ENCODE peak calls at places on chromosomes 4 and X, in eight cellular contexts. L is colonic mucosa, E is IMR-90, W is upper lobe of right lung, R is breast epithelium, V is RWPE1, D is PC-3, B is lung. M is an unnamed sample.

GRCh38 chr4:163448541-163449203 is 24.9 kb downstream of the TKTL2 start:
- DNase-seq in L (no peak), V (peak), D (peak), B (no peak), R (no peak), E (peak), W (no peak), M (no peak)

GRCh38 chr4:70997068-70997467 is 3.6 kb downstream of the DCK start:
- DNase-seq in L (no peak), R (no peak), D (no peak), W (no peak), B (no peak), V (no peak), E (no peak), M (no peak)

GRCh38 chrX:100829730-100830129 is 9.5 kb downstream of the CSTF2 start:
- DNase-seq in B (no peak), W (no peak), D (peak), L (no peak), R (no peak), V (peak), E (peak), M (no peak)

GRCh38 chr4:74659576-74660411 is 134.5 kb downstream of the BTC start:
- DNase-seq in B (peak), L (peak), D (peak), W (no peak), R (peak), E (peak), V (peak), M (no peak)

GRCh38 chr4:169159614-169160013 is 111.1 kb downstream of the SH3RF1 start:
- DNase-seq in B (no peak), W (no peak), D (peak), E (peak), L (no peak), V (peak), R (no peak), M (no peak)

GRCh38 chrX:18348047-18348446 is 6.4 kb downstream of the SCML2 start:
- DNase-seq in E (no peak), B (no peak), W (no peak), D (peak), L (no peak), V (no peak), R (no peak), M (no peak)

GRCh38 chr4:55468724-55469123 is 73.0 kb downstream of the TMEM165 start:
- DNase-seq in W (no peak), E (peak), D (peak), B (no peak), R (no peak), V (no peak), L (no peak), M (no peak)

GRCh38 chr4:135994360-135994759 is 1537.9 kb downstream of the PCDH18 start:
- DNase-seq in V (no peak), E (no peak), W (no peak), D (no peak), R (no peak), B (no peak), L (no peak), M (no peak)

GRCh38 chr4:112708772-112709171 is 71.8 kb downstream of the LARP7 start:
- DNase-seq in B (no peak), E (no peak), R (no peak), D (no peak), W (no peak), V (no peak), L (no peak), M (no peak)

GRCh38 chrX:136667446-136668168 is 19.6 kb downstream of the CD40LG start:
- DNase-seq in V (no peak), E (no peak), R (peak), D (no peak), L (no peak), W (no peak), B (no peak), M (no peak)

GRCh38 chr4:134747108-134747805 is 545.7 kb upstream of the PABPC4L start:
- DNase-seq in V (no peak), W (no peak), D (peak), B (no peak), R (no peak), E (no peak), L (no peak), M (no peak)

GRCh38 chrX:105515561-105515960 is 295.1 kb upstream of the TEX13A start:
- DNase-seq in D (peak), V (no peak), B (no peak), R (no peak), L (no peak), W (no peak), E (no peak), M (no peak)

GRCh38 chrX:37383313-37383712 is 34.1 kb downstream of the PRRG1 start:
- DNase-seq in V (no peak), B (no peak), L (no peak), R (no peak), W (no peak), E (peak), D (no peak), M (no peak)

GRCh38 chrX:103730147-103730546 is 19.4 kb downstream of the TMEM31 start:
- DNase-seq in W (no peak), R (no peak), B (no peak), L (no peak), D (no peak), V (no peak), E (no peak), M (no peak)

GRCh38 chr4:2060578-2061207 is 1.6 kb downstream of the NAT8L start:
- DNase-seq in B (no peak), V (no peak), W (no peak), E (no peak), R (no peak), D (no peak), L (no peak), M (no peak)

GRCh38 chr4:53505947-53506346 is 85.3 kb downstream of the LNX1 start:
- DNase-seq in B (no peak), L (no peak), W (no peak), D (peak), R (no peak), E (peak), V (no peak), M (no peak)
- TF ChIP-seq CTCF in B (no peak), L (no peak), W (no peak), D (peak), R (no peak), E (peak), V (no peak), M (no peak)

DNA sequence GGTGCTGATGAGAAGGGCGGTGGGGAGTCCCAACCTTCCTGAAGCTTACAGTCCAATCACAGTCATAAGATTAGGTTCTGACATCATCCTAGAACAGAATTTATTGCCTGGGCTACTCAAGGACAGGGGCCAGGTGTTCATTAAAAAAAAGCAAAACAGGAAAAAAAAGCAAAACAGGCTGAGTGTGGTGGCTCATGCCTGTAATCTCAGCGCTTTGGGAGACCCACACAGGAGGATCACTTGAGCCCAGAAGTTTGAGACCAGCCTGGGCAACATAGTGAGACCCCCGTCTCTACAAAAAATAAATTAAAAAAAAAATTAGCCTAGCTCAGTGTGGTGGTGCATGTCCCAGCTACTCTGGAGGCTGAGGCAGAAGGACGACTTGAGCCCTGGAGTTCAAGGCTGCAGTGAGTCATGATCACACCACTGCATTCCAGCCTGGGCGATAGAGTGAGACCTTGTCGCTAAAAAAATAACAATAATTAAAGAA is 3.0 kb downstream of the RAB9A start:
- DNase-seq in L (no peak), R (no peak), D (no peak), W (no peak), E (no peak), B (no peak), V (no peak), M (no peak)
- H3K27ac ChIP-seq in L (no peak), R (no peak), D (no peak), W (no peak), E (no peak), B (no peak), V (no peak), M (no peak)

GRCh38 chr4:173591760-173592159 is 61.7 kb upstream of the HAND2 start:
- DNase-seq in V (no peak), D (no peak), R (no peak), W (no peak), B (no peak), E (no peak), L (no peak), M (no peak)
- TF ChIP-seq CTCF in V (no peak), D (peak), R (no peak), W (no peak), B (no peak), E (no peak), L (no peak), M (no peak)

GRCh38 chr4:127555106-127555505 is 77.7 kb upstream of the INTU start:
- DNase-seq in V (no peak), E (no peak), W (no peak), R (no peak), L (no peak), B (no peak), D (no peak), M (no peak)
- H3K27ac ChIP-seq in V (no peak), E (no peak), W (no peak), R (no peak), L (no peak), B (no peak), D (no peak), M (no peak)

DNA sequence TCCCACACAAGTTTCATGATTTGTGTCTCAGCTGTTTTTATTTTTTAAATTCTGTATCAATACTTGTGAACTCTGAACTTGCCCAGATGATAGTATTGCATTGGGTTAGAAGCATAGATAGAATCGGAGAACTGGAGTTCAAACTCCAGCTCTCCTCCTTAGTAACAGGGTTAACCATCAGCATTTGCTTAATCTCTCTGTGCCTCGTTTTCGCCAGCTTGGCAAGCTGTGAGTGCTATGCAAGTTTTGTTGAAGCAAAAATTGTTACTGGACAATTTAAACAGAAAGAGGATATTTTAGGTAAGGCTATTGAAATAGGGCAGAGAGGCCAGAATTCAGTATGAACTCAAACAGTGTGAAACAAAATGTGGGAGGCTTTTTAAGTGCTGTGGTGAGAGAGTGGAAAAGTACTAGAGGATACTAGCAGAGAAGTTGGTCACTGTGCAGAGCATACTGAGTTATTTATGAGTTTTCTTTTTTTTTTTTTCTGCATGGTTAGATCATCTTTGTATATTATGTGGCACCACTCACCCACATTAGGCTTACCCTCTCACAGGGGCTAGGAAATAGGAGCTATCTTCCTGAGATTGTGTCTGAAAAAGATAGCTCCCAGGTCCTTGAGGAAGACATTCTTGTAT is 1126.5 kb downstream of the FAT4 start:
- DNase-seq in B (no peak), D (no peak), L (no peak), W (no peak), E (peak), R (no peak), V (no peak), M (no peak)
- TF ChIP-seq CTCF in B (no peak), D (no peak), L (no peak), W (no peak), E (no peak), R (no peak), V (no peak), M (no peak)

GRCh38 chr4:113996599-113997177 is 17.2 kb upstream of the ARSJ start:
- DNase-seq in E (peak), D (peak), L (no peak), W (no peak), V (no peak), R (no peak), B (no peak), M (no peak)

GRCh38 chr4:113998531-113998930 is 19.1 kb upstream of the ARSJ start:
- DNase-seq in D (no peak), R (no peak), W (no peak), L (no peak), V (no peak), B (no peak), E (no peak), M (no peak)

GRCh38 chr4:113998026-113998425 is 18.6 kb upstream of the ARSJ start:
- DNase-seq in W (no peak), B (no peak), E (no peak), D (no peak), R (no peak), V (no peak), L (peak), M (no peak)

GRCh38 chr4:113997206-113997605 is 17.8 kb upstream of the ARSJ start:
- DNase-seq in B (no peak), E (peak), L (no peak), D (no peak), V (no peak), W (no peak), R (no peak), M (no peak)
- H3K27ac ChIP-seq in B (no peak), E (no peak), L (no peak), D (peak), V (no peak), W (no peak), R (no peak), M (no peak)

DNA sequence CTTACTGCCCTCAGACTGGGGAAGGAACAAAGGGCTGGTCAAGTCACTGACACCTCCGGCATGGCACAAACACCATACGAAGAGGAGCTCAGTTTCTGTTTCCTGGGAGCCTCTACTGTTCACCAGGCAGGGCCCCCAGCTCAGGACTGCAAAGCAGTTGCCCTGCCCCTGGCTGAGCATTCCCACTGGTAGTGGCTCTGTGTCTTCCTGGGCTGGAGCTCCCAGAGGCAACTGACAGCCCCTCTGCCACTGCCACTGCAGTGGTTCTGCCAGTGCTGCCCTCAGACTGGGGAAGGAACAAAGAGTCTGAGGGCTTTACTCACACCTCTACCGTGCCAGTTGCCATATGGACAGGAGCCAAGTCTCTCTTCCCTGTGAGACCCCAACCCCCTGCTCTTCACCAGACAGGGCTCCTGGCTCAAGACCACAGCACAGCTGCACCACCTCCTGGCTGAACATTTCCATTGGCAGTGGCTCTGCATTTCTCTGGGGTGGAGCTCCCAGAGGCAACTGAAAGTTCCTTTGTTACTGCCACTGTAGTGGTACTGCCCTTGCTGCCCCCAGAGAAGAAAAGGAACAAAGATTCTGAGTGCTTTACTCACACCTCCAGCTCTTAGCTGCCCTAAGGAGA is 67.9 kb downstream of the SMARCA5 start:
- DNase-seq in V (no peak), D (no peak), W (no peak), B (no peak), R (no peak), L (no peak), E (no peak), M (no peak)
- TF ChIP-seq CTCF in V (no peak), D (no peak), W (no peak), B (no peak), R (no peak), L (no peak), E (no peak), M (no peak)

GRCh38 chr4:94348705-94349104 is 6.1 kb upstream of the HPGDS start:
- DNase-seq in W (no peak), L (no peak), V (no peak), E (no peak), B (no peak), D (no peak), R (no peak), M (no peak)

GRCh38 chr4:94342713-94343112 is at the start of gene HPGDS:
- DNase-seq in E (no peak), D (no peak), V (no peak), L (no peak), R (no peak), W (no peak), B (no peak), M (no peak)

GRCh38 chr4:94344457-94344856 is 1.8 kb upstream of the HPGDS start:
- DNase-seq in L (no peak), W (no peak), E (no peak), D (no peak), B (no peak), V (no peak), R (no peak), M (no peak)

GRCh38 chr4:94345984-94346383 is 3.3 kb upstream of the HPGDS start:
- DNase-seq in E (no peak), D (no peak), W (no peak), V (no peak), R (no peak), B (no peak), L (no peak), M (no peak)

GRCh38 chr4:94345267-94345666 is 2.6 kb upstream of the HPGDS start:
- DNase-seq in R (no peak), W (no peak), B (no peak), D (no peak), E (no peak), V (no peak), L (no peak), M (no peak)
- H3K27ac ChIP-seq in R (no peak), W (no peak), B (no peak), D (no peak), E (no peak), V (no peak), L (no peak), M (no peak)

GRCh38 chr4:114349543-114350175 is 248.9 kb upstream of the UGT8 start:
- DNase-seq in L (no peak), R (no peak), E (peak), V (peak), D (peak), B (no peak), W (no peak), M (no peak)
- TF ChIP-seq CTCF in L (no peak), R (no peak), E (no peak), V (no peak), D (no peak), B (no peak), W (no peak), M (no peak)

DNA sequence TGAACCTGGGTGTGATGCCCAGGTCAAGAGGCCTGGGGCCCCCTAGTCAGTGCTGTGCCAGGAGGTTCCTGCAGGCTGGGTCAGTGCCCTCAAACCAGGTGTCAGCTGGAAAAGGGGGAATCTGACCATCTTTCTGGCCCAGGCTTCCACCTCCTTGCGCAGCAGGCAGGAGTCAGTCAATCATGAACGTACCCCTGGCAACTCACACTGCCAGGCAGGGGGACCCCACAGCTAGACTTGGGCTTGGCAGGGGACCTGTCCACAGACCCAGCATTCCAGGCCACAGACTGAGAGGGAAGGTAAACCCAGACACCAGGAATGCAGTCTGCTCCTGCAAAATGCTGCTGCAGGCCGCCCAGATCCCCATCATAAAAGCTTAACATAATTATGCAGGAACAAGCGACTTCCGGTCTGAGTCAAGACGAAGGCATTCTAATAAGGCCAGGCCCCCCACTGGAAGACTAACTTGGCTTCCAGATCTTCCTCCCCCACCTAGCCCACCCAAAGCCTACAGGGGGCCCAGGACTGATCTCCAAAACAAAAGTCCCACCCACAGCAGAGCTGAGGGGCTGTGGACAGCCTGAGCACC is 156.3 kb downstream of the BCOR start:
- DNase-seq in R (no peak), W (no peak), B (no peak), V (no peak), E (no peak), D (no peak), L (no peak), M (no peak)
- H3K27ac ChIP-seq in R (no peak), W (no peak), B (no peak), V (no peak), E (no peak), D (no peak), L (no peak), M (no peak)

M was measured in pancreas.